ENCODE peak calls at places on chromosomes 16 and 17, in four cellular contexts. L, U, Z and C are unnamed samples.

GRCh38 chr16:56643080-56643778 is 4.8 kb downstream of the MT1A start:
- DNase-seq in L (peak), U (peak), Z (no peak), C (no peak)

GRCh38 chr16:58109330-58109729 is 19.9 kb downstream of the CFAP20 start:
- DNase-seq in L (no peak), U (no peak), Z (no peak), C (no peak)

GRCh38 chr16:9199312-9199711 is 107.9 kb downstream of the HAPSTR1 start:
- DNase-seq in L (no peak), U (no peak), Z (no peak), C (no peak)

GRCh38 chr17:73533801-73534574 is 110.3 kb downstream of the SDK2 start:
- DNase-seq in L (peak), U (no peak), Z (no peak), C (no peak)

GRCh38 chr16:22214402-22214801 is 8.3 kb downstream of the EEF2K start:
- DNase-seq in L (no peak), U (no peak), Z (no peak), C (no peak)

GRCh38 chr16:87956771-87957279 is 5.6 kb downstream of the BANP start:
- DNase-seq in L (no peak), U (peak), Z (no peak), C (no peak)

GRCh38 chr16:25264599-25264998 is 7.0 kb upstream of the ZKSCAN2 start:
- DNase-seq in L (peak), U (no peak), Z (no peak), C (no peak)

GRCh38 chr16:24921229-24921628 is 75.5 kb downstream of the SLC5A11 start:
- DNase-seq in L (no peak), U (no peak), Z (no peak), C (no peak)

GRCh38 chr17:6752068-6752909 is 3.6 kb upstream of the XAF1 start:
- DNase-seq in L (no peak), U (no peak), Z (no peak), C (no peak)

GRCh38 chr17:49407981-49408501 is 6.6 kb downstream of the PHB1 start:
- DNase-seq in L (peak), U (peak), Z (peak), C (no peak)

GRCh38 chr16:53024045-53024444 is 28.7 kb downstream of the CHD9NB start:
- DNase-seq in L (no peak), U (no peak), Z (no peak), C (no peak)

GRCh38 chr17:40582328-40582901 is 17.1 kb upstream of the CCR7 start:
- DNase-seq in L (no peak), U (peak), Z (no peak), C (no peak)

GRCh38 chr16:57422026-57422944 is 17.7 kb downstream of the CCL17 start:
- DNase-seq in L (peak), U (no peak), Z (no peak), C (no peak)

GRCh38 chr17:49730078-49730786 is 22.5 kb upstream of the SLC35B1 start:
- DNase-seq in L (no peak), U (no peak), Z (peak), C (no peak)

GRCh38 chr16:525520-526180 is 1.9 kb upstream of the CAPN15 start:
- DNase-seq in L (no peak), U (peak), Z (peak), C (no peak)

GRCh38 chr16:4058386-4058785 is 57.9 kb downstream of the ADCY9 start:
- DNase-seq in L (no peak), U (no peak), Z (no peak), C (no peak)

GRCh38 chr17:58338907-58339774 is 10.5 kb upstream of the TSPOAP1 start:
- DNase-seq in L (peak), U (peak), Z (no peak), C (no peak)

GRCh38 chr16:64478258-64478906 is 643.5 kb downstream of the CDH11 start:
- DNase-seq in L (no peak), U (no peak), Z (no peak), C (no peak)

GRCh38 chr16:66750279-66751134 is 902 bp downstream of the DYNC1LI2 start:
- DNase-seq in L (no peak), U (no peak), Z (peak), C (no peak)

GRCh38 chr16:4987250-4987579 is 29.1 kb downstream of the SEC14L5 start:
- DNase-seq in L (no peak), U (no peak), Z (no peak), C (no peak)

GRCh38 chr16:54273566-54273965 is 13.0 kb downstream of the IRX3 start:
- DNase-seq in L (no peak), U (no peak), Z (no peak), C (no peak)

GRCh38 chr16:87936375-87937230 is at the start of gene CA5A:
- DNase-seq in L (no peak), U (no peak), Z (no peak), C (no peak)

GRCh38 chr17:78343433-78344201 is 16.3 kb downstream of the SOCS3 start:
- DNase-seq in L (no peak), U (peak), Z (no peak), C (no peak)

GRCh38 chr16:31323959-31324629 is 30.9 kb upstream of the ITGAX start:
- DNase-seq in L (no peak), U (no peak), Z (no peak), C (no peak)

GRCh38 chr16:67430504-67431076 is 331 bp upstream of the HSD11B2 start:
- DNase-seq in L (peak), U (peak), Z (no peak), C (no peak)